ENCODE peak calls at places on chromosomes 4 and X, in nine cellular contexts. One of them, this sample, is unnamed.
A peak's percentile ranks its signal among the peaks of the same experiment; 100 is the strongest.

GRCh38 chr4:164357957-164358356 is 396.0 kb upstream of the SMIM31 start:
- DNase-seq in A172: peak; percentile 13
- DNase-seq in NCI-H82: no peak
- DNase-seq in activated CD4-positive, alpha-beta T cell treated with anti-CD3 and anti-CD28 coated beads, Interleukin-2, amount 50 U/mL, for 24 hours: no peak
- DNase-seq in fibroblast of the aortic adventitia: no peak
- DNase-seq in NCI-H69: no peak
- DNase-seq in EL: no peak
- DNase-seq in NCI-H2081: no peak
- DNase-seq in SW 1271: no peak
- DNase-seq in this sample: no peak

GRCh38 chr4:150583287-150584197 is 1.6 kb downstream of the MAB21L2 start:
- DNase-seq in activated CD4-positive, alpha-beta T cell treated with anti-CD3 and anti-CD28 coated beads, Interleukin-2, amount 50 U/mL, for 24 hours: no peak
- DNase-seq in A172: no peak
- DNase-seq in EL: peak; percentile 26
- DNase-seq in fibroblast of the aortic adventitia: no peak
- DNase-seq in NCI-H82: no peak
- DNase-seq in NCI-H69: no peak
- DNase-seq in NCI-H2081: no peak
- DNase-seq in SW 1271: no peak
- DNase-seq in this sample: no peak

GRCh38 chrX:119028733-119029110 is 44.1 kb upstream of the CT47C1 start:
- DNase-seq in NCI-H82: no peak
- DNase-seq in activated CD4-positive, alpha-beta T cell treated with anti-CD3 and anti-CD28 coated beads, Interleukin-2, amount 50 U/mL, for 24 hours: no peak
- DNase-seq in fibroblast of the aortic adventitia: peak; percentile 6
- DNase-seq in NCI-H69: no peak
- DNase-seq in SW 1271: no peak
- DNase-seq in EL: no peak
- DNase-seq in A172: no peak
- DNase-seq in NCI-H2081: no peak
- DNase-seq in this sample: no peak

GRCh38 chr4:86594559-86595425 is 677 bp downstream of the PTPN13 start:
- DNase-seq in NCI-H82: peak; percentile 76
- DNase-seq in A172: peak; percentile 42
- DNase-seq in fibroblast of the aortic adventitia: peak; percentile 90
- DNase-seq in activated CD4-positive, alpha-beta T cell treated with anti-CD3 and anti-CD28 coated beads, Interleukin-2, amount 50 U/mL, for 24 hours: no peak
- DNase-seq in SW 1271: peak; percentile 9
- DNase-seq in EL: peak; percentile 89
- DNase-seq in NCI-H2081: peak; percentile 44
- DNase-seq in NCI-H69: peak; percentile 74
- DNase-seq in this sample: no peak

GRCh38 chr4:13218316-13218958 is 265.7 kb downstream of the RAB28 start:
- DNase-seq in A172: no peak
- DNase-seq in EL: no peak
- DNase-seq in NCI-H82: no peak
- DNase-seq in NCI-H2081: no peak
- DNase-seq in activated CD4-positive, alpha-beta T cell treated with anti-CD3 and anti-CD28 coated beads, Interleukin-2, amount 50 U/mL, for 24 hours: no peak
- DNase-seq in SW 1271: no peak
- DNase-seq in NCI-H69: no peak
- DNase-seq in fibroblast of the aortic adventitia: peak; percentile 12
- DNase-seq in this sample: no peak

GRCh38 chr4:55524844-55525571 is 21.7 kb downstream of the CLOCK start:
- DNase-seq in A172: no peak
- DNase-seq in NCI-H69: no peak
- DNase-seq in activated CD4-positive, alpha-beta T cell treated with anti-CD3 and anti-CD28 coated beads, Interleukin-2, amount 50 U/mL, for 24 hours: no peak
- DNase-seq in NCI-H2081: no peak
- DNase-seq in SW 1271: no peak
- DNase-seq in EL: no peak
- DNase-seq in fibroblast of the aortic adventitia: peak; percentile 67
- DNase-seq in NCI-H82: no peak
- DNase-seq in this sample: no peak

GRCh38 chr4:1008840-1009646 is 2.4 kb upstream of the FGFRL1 start:
- DNase-seq in EL: peak; percentile 16
- DNase-seq in NCI-H82: no peak
- DNase-seq in SW 1271: peak; percentile 11
- DNase-seq in activated CD4-positive, alpha-beta T cell treated with anti-CD3 and anti-CD28 coated beads, Interleukin-2, amount 50 U/mL, for 24 hours: peak; percentile 21
- DNase-seq in NCI-H69: peak; percentile 24
- DNase-seq in fibroblast of the aortic adventitia: no peak
- DNase-seq in A172: no peak
- DNase-seq in NCI-H2081: no peak
- DNase-seq in this sample: no peak

GRCh38 chr4:17854076-17854475 is 43.3 kb downstream of the NCAPG start:
- DNase-seq in NCI-H2081: no peak
- DNase-seq in A172: no peak
- DNase-seq in fibroblast of the aortic adventitia: no peak
- DNase-seq in EL: peak; percentile 4
- DNase-seq in NCI-H82: peak; percentile 76
- DNase-seq in SW 1271: no peak
- DNase-seq in activated CD4-positive, alpha-beta T cell treated with anti-CD3 and anti-CD28 coated beads, Interleukin-2, amount 50 U/mL, for 24 hours: no peak
- DNase-seq in NCI-H69: no peak
- DNase-seq in this sample: no peak

GRCh38 chr4:41256131-41256739 is 493 bp upstream of the UCHL1 start:
- DNase-seq in NCI-H82: peak; percentile 38
- DNase-seq in EL: peak; percentile 32
- DNase-seq in NCI-H2081: peak; percentile 33
- DNase-seq in fibroblast of the aortic adventitia: peak; percentile 64
- DNase-seq in SW 1271: no peak
- DNase-seq in NCI-H69: peak; percentile 62
- DNase-seq in activated CD4-positive, alpha-beta T cell treated with anti-CD3 and anti-CD28 coated beads, Interleukin-2, amount 50 U/mL, for 24 hours: no peak
- DNase-seq in A172: peak; percentile 31
- DNase-seq in this sample: no peak

GRCh38 chr4:184475096-184475461 is 729 bp upstream of the IRF2 start:
- DNase-seq in SW 1271: peak; percentile 23
- DNase-seq in NCI-H82: peak; percentile 43
- DNase-seq in EL: peak; percentile 48
- DNase-seq in A172: peak; percentile 41
- DNase-seq in fibroblast of the aortic adventitia: peak; percentile 66
- DNase-seq in NCI-H69: peak; percentile 24
- DNase-seq in NCI-H2081: no peak
- DNase-seq in activated CD4-positive, alpha-beta T cell treated with anti-CD3 and anti-CD28 coated beads, Interleukin-2, amount 50 U/mL, for 24 hours: no peak
- DNase-seq in this sample: peak; percentile 40

GRCh38 chr4:22500831-22501714 is 14.8 kb downstream of the ADGRA3 start:
- DNase-seq in fibroblast of the aortic adventitia: peak; percentile 69
- DNase-seq in activated CD4-positive, alpha-beta T cell treated with anti-CD3 and anti-CD28 coated beads, Interleukin-2, amount 50 U/mL, for 24 hours: no peak
- DNase-seq in NCI-H69: no peak
- DNase-seq in EL: peak; percentile 67
- DNase-seq in NCI-H82: peak; percentile 90
- DNase-seq in SW 1271: peak; percentile 20
- DNase-seq in NCI-H2081: no peak
- DNase-seq in A172: peak; percentile 66
- DNase-seq in this sample: peak; percentile 25

GRCh38 chr4:188439641-188440311 is 300.5 kb downstream of the TRIML1 start:
- DNase-seq in SW 1271: no peak
- DNase-seq in NCI-H69: peak; percentile 93
- DNase-seq in activated CD4-positive, alpha-beta T cell treated with anti-CD3 and anti-CD28 coated beads, Interleukin-2, amount 50 U/mL, for 24 hours: no peak
- DNase-seq in EL: no peak
- DNase-seq in fibroblast of the aortic adventitia: no peak
- DNase-seq in NCI-H2081: peak; percentile 84
- DNase-seq in A172: peak; percentile 68
- DNase-seq in NCI-H82: no peak
- DNase-seq in this sample: no peak

GRCh38 chr4:139175647-139176298 is 1.2 kb downstream of the ELF2 start:
- DNase-seq in NCI-H2081: peak; percentile 20
- DNase-seq in fibroblast of the aortic adventitia: peak; percentile 36
- DNase-seq in A172: no peak
- DNase-seq in NCI-H69: peak; percentile 77
- DNase-seq in SW 1271: no peak
- DNase-seq in EL: no peak
- DNase-seq in activated CD4-positive, alpha-beta T cell treated with anti-CD3 and anti-CD28 coated beads, Interleukin-2, amount 50 U/mL, for 24 hours: peak; percentile 1
- DNase-seq in NCI-H82: peak; percentile 61
- DNase-seq in this sample: no peak

GRCh38 chr4:77193511-77194236 is 36.7 kb downstream of the CCNG2 start:
- DNase-seq in NCI-H69: no peak
- DNase-seq in fibroblast of the aortic adventitia: no peak
- DNase-seq in NCI-H82: no peak
- DNase-seq in A172: no peak
- DNase-seq in EL: no peak
- DNase-seq in NCI-H2081: no peak
- DNase-seq in SW 1271: no peak
- DNase-seq in activated CD4-positive, alpha-beta T cell treated with anti-CD3 and anti-CD28 coated beads, Interleukin-2, amount 50 U/mL, for 24 hours: peak; percentile 36
- DNase-seq in this sample: peak; percentile 75

GRCh38 chr4:177380730-177381287 is 61.4 kb downstream of the AGA start:
- DNase-seq in NCI-H69: no peak
- DNase-seq in NCI-H82: peak; percentile 5
- DNase-seq in EL: peak; percentile 48
- DNase-seq in NCI-H2081: no peak
- DNase-seq in SW 1271: no peak
- DNase-seq in fibroblast of the aortic adventitia: no peak
- DNase-seq in activated CD4-positive, alpha-beta T cell treated with anti-CD3 and anti-CD28 coated beads, Interleukin-2, amount 50 U/mL, for 24 hours: no peak
- DNase-seq in A172: no peak
- DNase-seq in this sample: no peak

GRCh38 chrX:115968436-115969252 is 201.9 kb upstream of the AGTR2 start:
- DNase-seq in EL: peak; percentile 48
- DNase-seq in NCI-H2081: peak; percentile 84
- DNase-seq in NCI-H82: peak; percentile 89
- DNase-seq in fibroblast of the aortic adventitia: peak; percentile 39
- DNase-seq in NCI-H69: peak; percentile 85
- DNase-seq in activated CD4-positive, alpha-beta T cell treated with anti-CD3 and anti-CD28 coated beads, Interleukin-2, amount 50 U/mL, for 24 hours: no peak
- DNase-seq in A172: peak; percentile 26
- DNase-seq in SW 1271: peak; percentile 50
- DNase-seq in this sample: no peak

GRCh38 chr4:74503580-74503979 is 58.6 kb downstream of the AREG start:
- DNase-seq in EL: peak; percentile 73
- DNase-seq in NCI-H82: no peak
- DNase-seq in fibroblast of the aortic adventitia: peak; percentile 51
- DNase-seq in NCI-H2081: no peak
- DNase-seq in activated CD4-positive, alpha-beta T cell treated with anti-CD3 and anti-CD28 coated beads, Interleukin-2, amount 50 U/mL, for 24 hours: no peak
- DNase-seq in NCI-H69: no peak
- DNase-seq in SW 1271: no peak
- DNase-seq in A172: peak; percentile 71
- DNase-seq in this sample: no peak

GRCh38 chr4:110361921-110362320 is 114.0 kb upstream of the ENPEP start:
- DNase-seq in activated CD4-positive, alpha-beta T cell treated with anti-CD3 and anti-CD28 coated beads, Interleukin-2, amount 50 U/mL, for 24 hours: no peak
- DNase-seq in fibroblast of the aortic adventitia: no peak
- DNase-seq in NCI-H2081: no peak
- DNase-seq in SW 1271: no peak
- DNase-seq in EL: peak; percentile 48
- DNase-seq in NCI-H69: no peak
- DNase-seq in A172: peak; percentile 73
- DNase-seq in NCI-H82: no peak
- DNase-seq in this sample: no peak

GRCh38 chr4:79576480-79576803 is 168.4 kb upstream of the GK2 start:
- DNase-seq in activated CD4-positive, alpha-beta T cell treated with anti-CD3 and anti-CD28 coated beads, Interleukin-2, amount 50 U/mL, for 24 hours: no peak
- DNase-seq in NCI-H82: peak; percentile 56
- DNase-seq in NCI-H69: peak; percentile 78
- DNase-seq in SW 1271: peak; percentile 7
- DNase-seq in NCI-H2081: peak; percentile 11
- DNase-seq in EL: peak; percentile 1
- DNase-seq in A172: peak; percentile 4
- DNase-seq in fibroblast of the aortic adventitia: peak; percentile 51
- DNase-seq in this sample: no peak

GRCh38 chrX:16212436-16212835 is 45.2 kb downstream of the MAGEB17 start:
- DNase-seq in SW 1271: peak; percentile 3
- DNase-seq in EL: no peak
- DNase-seq in A172: peak; percentile 16
- DNase-seq in NCI-H2081: no peak
- DNase-seq in activated CD4-positive, alpha-beta T cell treated with anti-CD3 and anti-CD28 coated beads, Interleukin-2, amount 50 U/mL, for 24 hours: no peak
- DNase-seq in NCI-H69: no peak
- DNase-seq in NCI-H82: peak; percentile 1
- DNase-seq in fibroblast of the aortic adventitia: peak; percentile 45
- DNase-seq in this sample: no peak

GRCh38 chrX:64206556-64207162 is 1.2 kb upstream of the AMER1 start:
- DNase-seq in NCI-H82: peak; percentile 60
- DNase-seq in SW 1271: no peak
- DNase-seq in NCI-H69: no peak
- DNase-seq in fibroblast of the aortic adventitia: peak; percentile 73
- DNase-seq in NCI-H2081: no peak
- DNase-seq in A172: peak; percentile 0
- DNase-seq in activated CD4-positive, alpha-beta T cell treated with anti-CD3 and anti-CD28 coated beads, Interleukin-2, amount 50 U/mL, for 24 hours: no peak
- DNase-seq in EL: no peak
- DNase-seq in this sample: no peak

GRCh38 chr4:186695392-186695791 is 28.3 kb downstream of the FAT1 start:
- DNase-seq in NCI-H2081: no peak
- DNase-seq in A172: no peak
- DNase-seq in fibroblast of the aortic adventitia: no peak
- DNase-seq in NCI-H82: no peak
- DNase-seq in NCI-H69: no peak
- DNase-seq in EL: no peak
- DNase-seq in SW 1271: no peak
- DNase-seq in activated CD4-positive, alpha-beta T cell treated with anti-CD3 and anti-CD28 coated beads, Interleukin-2, amount 50 U/mL, for 24 hours: no peak
- DNase-seq in this sample: no peak

GRCh38 chr4:1417522-1418390 is 11.5 kb upstream of the NKX1-1 start:
- DNase-seq in NCI-H2081: no peak
- DNase-seq in activated CD4-positive, alpha-beta T cell treated with anti-CD3 and anti-CD28 coated beads, Interleukin-2, amount 50 U/mL, for 24 hours: no peak
- DNase-seq in fibroblast of the aortic adventitia: no peak
- DNase-seq in SW 1271: no peak
- DNase-seq in A172: no peak
- DNase-seq in NCI-H82: peak; percentile 15
- DNase-seq in EL: no peak
- DNase-seq in NCI-H69: no peak
- DNase-seq in this sample: no peak

GRCh38 chrX:38192007-38192625 is 28.6 kb downstream of the SRPX start:
- DNase-seq in A172: peak; percentile 22
- DNase-seq in EL: no peak
- DNase-seq in NCI-H69: peak; percentile 49
- DNase-seq in activated CD4-positive, alpha-beta T cell treated with anti-CD3 and anti-CD28 coated beads, Interleukin-2, amount 50 U/mL, for 24 hours: no peak
- DNase-seq in fibroblast of the aortic adventitia: no peak
- DNase-seq in NCI-H2081: no peak
- DNase-seq in NCI-H82: peak; percentile 33
- DNase-seq in SW 1271: no peak
- DNase-seq in this sample: no peak

GRCh38 chr4:4419896-4420295 is 33.0 kb downstream of the NSG1 start:
- DNase-seq in activated CD4-positive, alpha-beta T cell treated with anti-CD3 and anti-CD28 coated beads, Interleukin-2, amount 50 U/mL, for 24 hours: no peak
- DNase-seq in NCI-H2081: no peak
- DNase-seq in A172: no peak
- DNase-seq in SW 1271: no peak
- DNase-seq in fibroblast of the aortic adventitia: no peak
- DNase-seq in EL: no peak
- DNase-seq in NCI-H69: no peak
- DNase-seq in NCI-H82: no peak
- DNase-seq in this sample: no peak

GRCh38 chr4:4386296-4386735 is 586 bp upstream of the NSG1 start:
- DNase-seq in EL: no peak
- DNase-seq in fibroblast of the aortic adventitia: no peak
- DNase-seq in activated CD4-positive, alpha-beta T cell treated with anti-CD3 and anti-CD28 coated beads, Interleukin-2, amount 50 U/mL, for 24 hours: no peak
- DNase-seq in A172: no peak
- DNase-seq in SW 1271: peak; percentile 5
- DNase-seq in NCI-H69: peak; percentile 58
- DNase-seq in NCI-H2081: no peak
- DNase-seq in NCI-H82: peak; percentile 70
- DNase-seq in this sample: no peak

GRCh38 chrX:108439961-108440696 is 491 bp downstream of the COL4A5 start:
- DNase-seq in NCI-H2081: no peak
- DNase-seq in fibroblast of the aortic adventitia: peak; percentile 45
- DNase-seq in NCI-H69: peak; percentile 65
- DNase-seq in SW 1271: peak; percentile 21
- DNase-seq in A172: no peak
- DNase-seq in activated CD4-positive, alpha-beta T cell treated with anti-CD3 and anti-CD28 coated beads, Interleukin-2, amount 50 U/mL, for 24 hours: no peak
- DNase-seq in EL: peak; percentile 32
- DNase-seq in NCI-H82: no peak
- DNase-seq in this sample: no peak

GRCh38 chr4:8917321-8917811 is 45.7 kb upstream of the HMX1 start:
- DNase-seq in SW 1271: no peak
- DNase-seq in NCI-H82: no peak
- DNase-seq in EL: no peak
- DNase-seq in fibroblast of the aortic adventitia: no peak
- DNase-seq in A172: no peak
- DNase-seq in NCI-H69: no peak
- DNase-seq in NCI-H2081: no peak
- DNase-seq in activated CD4-positive, alpha-beta T cell treated with anti-CD3 and anti-CD28 coated beads, Interleukin-2, amount 50 U/mL, for 24 hours: no peak
- DNase-seq in this sample: no peak

GRCh38 chr4:8355864-8356565 is 84.5 kb downstream of the ACOX3 start:
- DNase-seq in SW 1271: no peak
- DNase-seq in EL: peak; percentile 17
- DNase-seq in fibroblast of the aortic adventitia: peak; percentile 32
- DNase-seq in NCI-H82: no peak
- DNase-seq in NCI-H2081: no peak
- DNase-seq in NCI-H69: peak; percentile 2
- DNase-seq in activated CD4-positive, alpha-beta T cell treated with anti-CD3 and anti-CD28 coated beads, Interleukin-2, amount 50 U/mL, for 24 hours: no peak
- DNase-seq in A172: no peak
- DNase-seq in this sample: no peak

GRCh38 chr4:187608001-187608421 is 387.6 kb upstream of the ZFP42 start:
- DNase-seq in NCI-H2081: no peak
- DNase-seq in activated CD4-positive, alpha-beta T cell treated with anti-CD3 and anti-CD28 coated beads, Interleukin-2, amount 50 U/mL, for 24 hours: no peak
- DNase-seq in fibroblast of the aortic adventitia: no peak
- DNase-seq in A172: peak; percentile 52
- DNase-seq in EL: peak; percentile 64
- DNase-seq in SW 1271: no peak
- DNase-seq in NCI-H82: no peak
- DNase-seq in NCI-H69: no peak
- DNase-seq in this sample: no peak

GRCh38 chr4:162056947-162057346 is 106.9 kb downstream of the FSTL5 start:
- DNase-seq in NCI-H82: peak; percentile 88
- DNase-seq in fibroblast of the aortic adventitia: no peak
- DNase-seq in activated CD4-positive, alpha-beta T cell treated with anti-CD3 and anti-CD28 coated beads, Interleukin-2, amount 50 U/mL, for 24 hours: no peak
- DNase-seq in A172: peak; percentile 4
- DNase-seq in NCI-H2081: peak; percentile 0
- DNase-seq in SW 1271: no peak
- DNase-seq in NCI-H69: peak; percentile 4
- DNase-seq in EL: no peak
- DNase-seq in this sample: no peak

This sample was measured in stimulated activated CD8-positive, alpha-beta memory T cell treated with anti-CD3 and anti-CD28 coated beads, Interleukin-7, amount 100 ng/mL, for 48 hours.